ENCODE peak calls at places on chromosomes 13 and 19, in five cellular contexts. One of them, this sample, is unnamed.

GRCh38 chr13:97257228-97257755 is 35.2 kb downstream of the MBNL2 start:
- DNase-seq in AG04449: no peak
- DNase-seq in stimulated activated CD8-positive, alpha-beta memory T cell treated with anti-CD3 and anti-CD28 coated beads, Interleukin-2, amount 100 ng/mL, for 48 hours: no peak
- DNase-seq in T follicular helper cell: no peak
- DNase-seq in renal cortical epithelial cell: no peak
- DNase-seq in this sample: no peak

GRCh38 chr13:25538276-25538675 is 166.5 kb downstream of the ATP8A2 start:
- DNase-seq in renal cortical epithelial cell: no peak
- DNase-seq in stimulated activated CD8-positive, alpha-beta memory T cell treated with anti-CD3 and anti-CD28 coated beads, Interleukin-2, amount 100 ng/mL, for 48 hours: no peak
- DNase-seq in AG04449: no peak
- DNase-seq in T follicular helper cell: no peak
- DNase-seq in this sample: no peak

GRCh38 chr13:94996445-94996844 is 284.1 kb upstream of the SOX21 start:
- DNase-seq in stimulated activated CD8-positive, alpha-beta memory T cell treated with anti-CD3 and anti-CD28 coated beads, Interleukin-2, amount 100 ng/mL, for 48 hours: no peak
- DNase-seq in AG04449: no peak
- DNase-seq in T follicular helper cell: no peak
- DNase-seq in renal cortical epithelial cell: no peak
- DNase-seq in this sample: no peak

GRCh38 chr19:2922987-2923386 is 21.8 kb downstream of the ZNF77 start:
- DNase-seq in AG04449: no peak
- DNase-seq in stimulated activated CD8-positive, alpha-beta memory T cell treated with anti-CD3 and anti-CD28 coated beads, Interleukin-2, amount 100 ng/mL, for 48 hours: no peak
- DNase-seq in T follicular helper cell: no peak
- DNase-seq in renal cortical epithelial cell: peak
- DNase-seq in this sample: no peak

GRCh38 chr13:62847520-62847919 is 1431.9 kb upstream of the PCDH20 start:
- DNase-seq in stimulated activated CD8-positive, alpha-beta memory T cell treated with anti-CD3 and anti-CD28 coated beads, Interleukin-2, amount 100 ng/mL, for 48 hours: no peak
- DNase-seq in T follicular helper cell: no peak
- DNase-seq in AG04449: no peak
- DNase-seq in renal cortical epithelial cell: no peak
- DNase-seq in this sample: no peak

GRCh38 chr19:27765397-27765796 is 1447.6 kb downstream of the UQCRFS1 start:
- DNase-seq in T follicular helper cell: no peak
- DNase-seq in AG04449: no peak
- DNase-seq in stimulated activated CD8-positive, alpha-beta memory T cell treated with anti-CD3 and anti-CD28 coated beads, Interleukin-2, amount 100 ng/mL, for 48 hours: no peak
- DNase-seq in renal cortical epithelial cell: no peak
- DNase-seq in this sample: no peak

GRCh38 chr13:48072787-48073186 is 22.1 kb downstream of the MED4 start:
- DNase-seq in T follicular helper cell: no peak
- DNase-seq in stimulated activated CD8-positive, alpha-beta memory T cell treated with anti-CD3 and anti-CD28 coated beads, Interleukin-2, amount 100 ng/mL, for 48 hours: no peak
- DNase-seq in AG04449: no peak
- DNase-seq in renal cortical epithelial cell: no peak
- DNase-seq in this sample: no peak

GRCh38 chr19:16566161-16566560 is 6.1 kb downstream of the SLC35E1 start:
- DNase-seq in T follicular helper cell: peak
- DNase-seq in stimulated activated CD8-positive, alpha-beta memory T cell treated with anti-CD3 and anti-CD28 coated beads, Interleukin-2, amount 100 ng/mL, for 48 hours: no peak
- DNase-seq in AG04449: no peak
- DNase-seq in renal cortical epithelial cell: no peak
- DNase-seq in this sample: no peak

GRCh38 chr13:64453831-64454230 is 2776.3 kb downstream of the PCDH9 start:
- DNase-seq in T follicular helper cell: no peak
- DNase-seq in stimulated activated CD8-positive, alpha-beta memory T cell treated with anti-CD3 and anti-CD28 coated beads, Interleukin-2, amount 100 ng/mL, for 48 hours: no peak
- DNase-seq in AG04449: no peak
- DNase-seq in renal cortical epithelial cell: no peak
- DNase-seq in this sample: no peak

GRCh38 chr19:4579389-4579788 is 19.9 kb upstream of the SEMA6B start:
- DNase-seq in renal cortical epithelial cell: no peak
- DNase-seq in stimulated activated CD8-positive, alpha-beta memory T cell treated with anti-CD3 and anti-CD28 coated beads, Interleukin-2, amount 100 ng/mL, for 48 hours: no peak
- DNase-seq in T follicular helper cell: no peak
- DNase-seq in AG04449: no peak
- DNase-seq in this sample: no peak

GRCh38 chr19:49646586-49646985 is 4.6 kb downstream of the SCAF1 start:
- DNase-seq in stimulated activated CD8-positive, alpha-beta memory T cell treated with anti-CD3 and anti-CD28 coated beads, Interleukin-2, amount 100 ng/mL, for 48 hours: no peak
- DNase-seq in AG04449: no peak
- DNase-seq in T follicular helper cell: no peak
- DNase-seq in renal cortical epithelial cell: no peak
- DNase-seq in this sample: no peak

GRCh38 chr19:14544047-14544446 is 14.7 kb downstream of the TECR start:
- DNase-seq in stimulated activated CD8-positive, alpha-beta memory T cell treated with anti-CD3 and anti-CD28 coated beads, Interleukin-2, amount 100 ng/mL, for 48 hours: no peak
- DNase-seq in T follicular helper cell: no peak
- DNase-seq in AG04449: no peak
- DNase-seq in renal cortical epithelial cell: no peak
- DNase-seq in this sample: no peak

GRCh38 chr13:75512253-75512652 is 25.4 kb downstream of the COMMD6 start:
- DNase-seq in stimulated activated CD8-positive, alpha-beta memory T cell treated with anti-CD3 and anti-CD28 coated beads, Interleukin-2, amount 100 ng/mL, for 48 hours: no peak
- DNase-seq in renal cortical epithelial cell: no peak
- DNase-seq in T follicular helper cell: no peak
- DNase-seq in AG04449: no peak
- DNase-seq in this sample: no peak

GRCh38 chr13:54394908-54395307 is 1366.3 kb downstream of the OLFM4 start:
- DNase-seq in AG04449: no peak
- DNase-seq in stimulated activated CD8-positive, alpha-beta memory T cell treated with anti-CD3 and anti-CD28 coated beads, Interleukin-2, amount 100 ng/mL, for 48 hours: no peak
- DNase-seq in renal cortical epithelial cell: no peak
- DNase-seq in T follicular helper cell: no peak
- DNase-seq in this sample: no peak